ENCODE peak calls at places on chromosomes 1 and 21, in ten cellular contexts. One of them, this sample, is unnamed.

GRCh38 chr1:18681423-18681835 is 50.8 kb downstream of the PAX7 start:
- DNase-seq in HFF-Myc: peak
- DNase-seq in heart right ventricle: no peak
- DNase-seq in fibroblast of lung: peak
- DNase-seq in cardiac muscle cell: peak
- DNase-seq in fibroblast of the aortic adventitia: peak
- DNase-seq in progenitor cell of endocrine pancreas: no peak
- DNase-seq in brain microvascular endothelial cell: no peak
- DNase-seq in B cell: no peak
- DNase-seq in cardiac fibroblast: peak
- DNase-seq in this sample: no peak

GRCh38 chr1:159828916-159829634 is 2.4 kb downstream of the SLAMF8 start:
- DNase-seq in heart right ventricle: peak
- DNase-seq in fibroblast of the aortic adventitia: no peak
- DNase-seq in progenitor cell of endocrine pancreas: no peak
- DNase-seq in B cell: peak
- DNase-seq in cardiac muscle cell: peak
- DNase-seq in fibroblast of lung: no peak
- DNase-seq in HFF-Myc: no peak
- DNase-seq in cardiac fibroblast: peak
- DNase-seq in brain microvascular endothelial cell: no peak
- DNase-seq in this sample: no peak

GRCh38 chr1:47669081-47669585 is 231.3 kb downstream of the FOXD2 start:
- DNase-seq in heart right ventricle: no peak
- DNase-seq in cardiac muscle cell: no peak
- DNase-seq in cardiac fibroblast: no peak
- DNase-seq in progenitor cell of endocrine pancreas: no peak
- DNase-seq in fibroblast of the aortic adventitia: no peak
- DNase-seq in brain microvascular endothelial cell: no peak
- DNase-seq in B cell: no peak
- DNase-seq in fibroblast of lung: no peak
- DNase-seq in HFF-Myc: no peak
- DNase-seq in this sample: no peak

GRCh38 chr1:157369808-157370521 is 182.3 kb downstream of the FCRL5 start:
- DNase-seq in brain microvascular endothelial cell: peak
- DNase-seq in HFF-Myc: peak
- DNase-seq in fibroblast of lung: peak
- DNase-seq in cardiac fibroblast: peak
- DNase-seq in progenitor cell of endocrine pancreas: peak
- DNase-seq in fibroblast of the aortic adventitia: peak
- DNase-seq in heart right ventricle: peak
- DNase-seq in cardiac muscle cell: peak
- DNase-seq in B cell: peak
- DNase-seq in this sample: no peak

GRCh38 chr1:27303509-27303908 is 18.5 kb upstream of the TMEM222 start:
- DNase-seq in brain microvascular endothelial cell: no peak
- DNase-seq in B cell: no peak
- DNase-seq in fibroblast of lung: no peak
- DNase-seq in fibroblast of the aortic adventitia: no peak
- DNase-seq in heart right ventricle: no peak
- DNase-seq in progenitor cell of endocrine pancreas: no peak
- DNase-seq in cardiac muscle cell: no peak
- DNase-seq in HFF-Myc: no peak
- DNase-seq in cardiac fibroblast: no peak
- DNase-seq in this sample: no peak

GRCh38 chr1:225965231-225965630 is 24.2 kb upstream of the LEFTY2 start:
- DNase-seq in progenitor cell of endocrine pancreas: no peak
- DNase-seq in fibroblast of the aortic adventitia: no peak
- DNase-seq in cardiac muscle cell: no peak
- DNase-seq in HFF-Myc: no peak
- DNase-seq in cardiac fibroblast: no peak
- DNase-seq in fibroblast of lung: no peak
- DNase-seq in brain microvascular endothelial cell: no peak
- DNase-seq in B cell: no peak
- DNase-seq in heart right ventricle: no peak
- DNase-seq in this sample: no peak

GRCh38 chr1:29504266-29504665 is 267.9 kb downstream of the PTPRU start:
- DNase-seq in progenitor cell of endocrine pancreas: no peak
- DNase-seq in B cell: no peak
- DNase-seq in heart right ventricle: no peak
- DNase-seq in HFF-Myc: no peak
- DNase-seq in fibroblast of the aortic adventitia: no peak
- DNase-seq in cardiac muscle cell: no peak
- DNase-seq in brain microvascular endothelial cell: no peak
- DNase-seq in fibroblast of lung: peak
- DNase-seq in cardiac fibroblast: no peak
- DNase-seq in this sample: no peak

GRCh38 chr1:151976015-151976343 is 17.7 kb downstream of the S100A10 start:
- DNase-seq in fibroblast of the aortic adventitia: no peak
- DNase-seq in brain microvascular endothelial cell: no peak
- DNase-seq in cardiac fibroblast: no peak
- DNase-seq in progenitor cell of endocrine pancreas: no peak
- DNase-seq in heart right ventricle: no peak
- DNase-seq in cardiac muscle cell: no peak
- DNase-seq in B cell: no peak
- DNase-seq in fibroblast of lung: no peak
- DNase-seq in HFF-Myc: no peak
- DNase-seq in this sample: no peak

GRCh38 chr1:100573960-100574359 is 36.0 kb downstream of the GPR88 start:
- DNase-seq in brain microvascular endothelial cell: no peak
- DNase-seq in heart right ventricle: no peak
- DNase-seq in HFF-Myc: no peak
- DNase-seq in fibroblast of lung: no peak
- DNase-seq in fibroblast of the aortic adventitia: no peak
- DNase-seq in B cell: no peak
- DNase-seq in cardiac muscle cell: no peak
- DNase-seq in cardiac fibroblast: no peak
- DNase-seq in progenitor cell of endocrine pancreas: no peak
- DNase-seq in this sample: no peak

GRCh38 chr1:234666206-234666605 is 56.2 kb upstream of the IRF2BP2 start:
- DNase-seq in cardiac muscle cell: no peak
- DNase-seq in cardiac fibroblast: no peak
- DNase-seq in fibroblast of the aortic adventitia: no peak
- DNase-seq in B cell: no peak
- DNase-seq in fibroblast of lung: peak
- DNase-seq in progenitor cell of endocrine pancreas: no peak
- DNase-seq in brain microvascular endothelial cell: no peak
- DNase-seq in HFF-Myc: no peak
- DNase-seq in heart right ventricle: no peak
- DNase-seq in this sample: no peak

GRCh38 chr21:45319461-45320211 is 31.9 kb upstream of the POFUT2 start:
- DNase-seq in cardiac fibroblast: peak
- DNase-seq in brain microvascular endothelial cell: no peak
- DNase-seq in B cell: no peak
- DNase-seq in fibroblast of lung: peak
- DNase-seq in cardiac muscle cell: peak
- DNase-seq in fibroblast of the aortic adventitia: no peak
- DNase-seq in progenitor cell of endocrine pancreas: no peak
- DNase-seq in heart right ventricle: peak
- DNase-seq in HFF-Myc: no peak
- DNase-seq in this sample: no peak

GRCh38 chr1:36981771-36982622 is 52.3 kb downstream of the GRIK3 start:
- DNase-seq in cardiac fibroblast: no peak
- DNase-seq in fibroblast of the aortic adventitia: no peak
- DNase-seq in fibroblast of lung: no peak
- DNase-seq in progenitor cell of endocrine pancreas: no peak
- DNase-seq in heart right ventricle: no peak
- DNase-seq in cardiac muscle cell: no peak
- DNase-seq in brain microvascular endothelial cell: no peak
- DNase-seq in B cell: no peak
- DNase-seq in HFF-Myc: no peak
- DNase-seq in this sample: no peak

GRCh38 chr1:154936416-154937050 is at the start of gene PMVK:
- DNase-seq in progenitor cell of endocrine pancreas: peak
- DNase-seq in cardiac muscle cell: peak
- DNase-seq in fibroblast of the aortic adventitia: peak
- DNase-seq in fibroblast of lung: peak
- DNase-seq in heart right ventricle: peak
- DNase-seq in B cell: peak
- DNase-seq in cardiac fibroblast: peak
- DNase-seq in HFF-Myc: peak
- DNase-seq in brain microvascular endothelial cell: peak
- DNase-seq in this sample: peak

GRCh38 chr21:36859744-36860501 is 106.5 kb downstream of the HLCS start:
- DNase-seq in fibroblast of lung: peak
- DNase-seq in brain microvascular endothelial cell: peak
- DNase-seq in B cell: peak
- DNase-seq in heart right ventricle: peak
- DNase-seq in progenitor cell of endocrine pancreas: no peak
- DNase-seq in HFF-Myc: no peak
- DNase-seq in fibroblast of the aortic adventitia: no peak
- DNase-seq in cardiac fibroblast: peak
- DNase-seq in cardiac muscle cell: peak
- DNase-seq in this sample: no peak

GRCh38 chr1:25502957-25503356 is 40.4 kb upstream of the LDLRAP1 start:
- DNase-seq in cardiac fibroblast: peak
- DNase-seq in fibroblast of lung: peak
- DNase-seq in B cell: no peak
- DNase-seq in HFF-Myc: no peak
- DNase-seq in progenitor cell of endocrine pancreas: no peak
- DNase-seq in fibroblast of the aortic adventitia: peak
- DNase-seq in cardiac muscle cell: no peak
- DNase-seq in brain microvascular endothelial cell: peak
- DNase-seq in heart right ventricle: no peak
- DNase-seq in this sample: no peak

GRCh38 chr1:116374340-116375164 is 1.5 kb downstream of the ATP1A1 start:
- DNase-seq in cardiac fibroblast: peak
- DNase-seq in fibroblast of the aortic adventitia: no peak
- DNase-seq in progenitor cell of endocrine pancreas: no peak
- DNase-seq in HFF-Myc: no peak
- DNase-seq in fibroblast of lung: peak
- DNase-seq in heart right ventricle: no peak
- DNase-seq in brain microvascular endothelial cell: no peak
- DNase-seq in cardiac muscle cell: peak
- DNase-seq in B cell: no peak
- DNase-seq in this sample: no peak

GRCh38 chr1:221801773-221802516 is 60.1 kb upstream of the DUSP10 start:
- DNase-seq in heart right ventricle: no peak
- DNase-seq in fibroblast of the aortic adventitia: peak
- DNase-seq in cardiac fibroblast: peak
- DNase-seq in cardiac muscle cell: no peak
- DNase-seq in progenitor cell of endocrine pancreas: no peak
- DNase-seq in HFF-Myc: no peak
- DNase-seq in B cell: no peak
- DNase-seq in brain microvascular endothelial cell: peak
- DNase-seq in fibroblast of lung: peak
- DNase-seq in this sample: no peak

DNA sequence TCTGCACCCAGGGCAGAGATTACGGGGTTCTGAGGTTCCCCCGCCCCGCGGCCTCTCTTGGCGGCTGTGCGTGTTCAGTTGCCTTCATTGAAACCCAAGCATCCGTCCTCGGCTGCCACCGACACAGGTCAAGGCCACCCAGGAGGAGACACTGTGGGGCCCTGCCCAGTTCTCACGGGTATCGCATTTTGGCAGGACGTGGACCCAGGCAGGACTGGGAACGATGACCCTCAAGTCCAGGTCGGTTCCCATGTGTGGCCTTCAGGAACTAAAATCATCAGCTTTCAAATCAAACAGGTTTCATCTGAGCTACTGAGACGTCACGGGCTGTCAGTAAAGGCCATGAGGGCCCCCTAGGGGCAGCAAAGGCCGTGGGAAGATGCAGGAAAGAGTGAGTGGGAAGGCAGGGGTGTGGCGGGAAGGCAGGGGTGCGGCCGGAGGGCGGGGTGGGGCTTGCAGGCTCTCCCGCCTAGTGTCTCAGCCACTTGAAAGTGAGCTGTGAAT is 7.0 kb upstream of the C1orf174 start:
- DNase-seq in brain microvascular endothelial cell: no peak
- DNase-seq in HFF-Myc: no peak
- DNase-seq in cardiac muscle cell: no peak
- DNase-seq in B cell: no peak
- DNase-seq in progenitor cell of endocrine pancreas: no peak
- DNase-seq in fibroblast of lung: no peak
- DNase-seq in heart right ventricle: no peak
- DNase-seq in fibroblast of the aortic adventitia: no peak
- DNase-seq in cardiac fibroblast: no peak
- DNase-seq in this sample: no peak
- TF ChIP-seq CTCF in brain microvascular endothelial cell: peak
- TF ChIP-seq CTCF in HFF-Myc: no peak
- TF ChIP-seq CTCF in cardiac muscle cell: no peak
- TF ChIP-seq CTCF in B cell: no peak
- TF ChIP-seq CTCF in progenitor cell of endocrine pancreas: peak
- TF ChIP-seq CTCF in fibroblast of lung: no peak
- TF ChIP-seq CTCF in heart right ventricle: no peak
- TF ChIP-seq CTCF in fibroblast of the aortic adventitia: no peak
- TF ChIP-seq CTCF in cardiac fibroblast: no peak
- TF ChIP-seq CTCF in this sample: peak

DNA sequence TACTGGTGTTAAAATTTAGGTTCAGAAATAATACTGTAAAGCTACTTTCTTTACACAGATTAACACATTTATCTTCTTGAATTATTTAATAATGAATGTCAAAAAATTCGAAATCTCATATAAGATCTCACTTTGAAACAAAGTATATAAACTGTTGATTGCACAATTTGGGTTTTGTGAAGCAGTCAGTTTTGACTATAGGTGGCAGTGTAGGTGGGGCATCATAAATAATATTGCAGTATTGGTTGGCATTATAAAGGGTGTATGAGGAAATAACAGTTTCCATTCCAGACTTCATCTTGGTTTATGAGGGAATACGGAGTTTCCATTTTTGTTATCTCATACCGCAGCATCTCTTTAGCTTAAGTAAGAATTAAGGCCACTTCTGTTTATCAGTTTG is 49.9 kb downstream of the SUCO start:
- DNase-seq in HFF-Myc: no peak
- DNase-seq in cardiac fibroblast: no peak
- DNase-seq in brain microvascular endothelial cell: no peak
- DNase-seq in fibroblast of the aortic adventitia: no peak
- DNase-seq in B cell: no peak
- DNase-seq in progenitor cell of endocrine pancreas: no peak
- DNase-seq in cardiac muscle cell: no peak
- DNase-seq in heart right ventricle: no peak
- DNase-seq in fibroblast of lung: no peak
- DNase-seq in this sample: no peak
- TF ChIP-seq CTCF in HFF-Myc: no peak
- TF ChIP-seq CTCF in cardiac fibroblast: peak
- TF ChIP-seq CTCF in brain microvascular endothelial cell: peak
- TF ChIP-seq CTCF in fibroblast of the aortic adventitia: no peak
- TF ChIP-seq CTCF in B cell: no peak
- TF ChIP-seq CTCF in progenitor cell of endocrine pancreas: no peak
- TF ChIP-seq CTCF in cardiac muscle cell: no peak
- TF ChIP-seq CTCF in heart right ventricle: no peak
- TF ChIP-seq CTCF in fibroblast of lung: no peak
- TF ChIP-seq CTCF in this sample: peak

GRCh38 chr1:210739627-210740026 is 394.3 kb downstream of the KCNH1 start:
- DNase-seq in HFF-Myc: no peak
- DNase-seq in cardiac fibroblast: no peak
- DNase-seq in brain microvascular endothelial cell: no peak
- DNase-seq in fibroblast of the aortic adventitia: no peak
- DNase-seq in B cell: no peak
- DNase-seq in heart right ventricle: no peak
- DNase-seq in cardiac muscle cell: peak
- DNase-seq in fibroblast of lung: peak
- DNase-seq in progenitor cell of endocrine pancreas: no peak
- DNase-seq in this sample: no peak
- TF ChIP-seq CTCF in HFF-Myc: no peak
- TF ChIP-seq CTCF in cardiac fibroblast: no peak
- TF ChIP-seq CTCF in brain microvascular endothelial cell: no peak
- TF ChIP-seq CTCF in fibroblast of the aortic adventitia: no peak
- TF ChIP-seq CTCF in B cell: no peak
- TF ChIP-seq CTCF in heart right ventricle: no peak
- TF ChIP-seq CTCF in cardiac muscle cell: no peak
- TF ChIP-seq CTCF in fibroblast of lung: no peak
- TF ChIP-seq CTCF in progenitor cell of endocrine pancreas: no peak
- TF ChIP-seq CTCF in this sample: no peak

GRCh38 chr1:186308264-186309060 is 66.6 kb downstream of the TPR start:
- DNase-seq in brain microvascular endothelial cell: no peak
- DNase-seq in HFF-Myc: no peak
- DNase-seq in cardiac muscle cell: no peak
- DNase-seq in cardiac fibroblast: no peak
- DNase-seq in B cell: no peak
- DNase-seq in progenitor cell of endocrine pancreas: no peak
- DNase-seq in heart right ventricle: no peak
- DNase-seq in fibroblast of lung: no peak
- DNase-seq in fibroblast of the aortic adventitia: no peak
- DNase-seq in this sample: no peak
- TF ChIP-seq CTCF in brain microvascular endothelial cell: no peak
- TF ChIP-seq CTCF in HFF-Myc: no peak
- TF ChIP-seq CTCF in cardiac muscle cell: no peak
- TF ChIP-seq CTCF in cardiac fibroblast: no peak
- TF ChIP-seq CTCF in B cell: no peak
- TF ChIP-seq CTCF in progenitor cell of endocrine pancreas: no peak
- TF ChIP-seq CTCF in heart right ventricle: no peak
- TF ChIP-seq CTCF in fibroblast of lung: no peak
- TF ChIP-seq CTCF in fibroblast of the aortic adventitia: no peak
- TF ChIP-seq CTCF in this sample: no peak

This sample was measured in retinal pigment epithelial cell.